ENCODE peak calls at places on chromosomes 7 and 10, in nine cellular contexts. D is mesenchymal stem cell; T is T-helper 17 cell; G is tibial artery; K is gastrocnemius medialis; C is SJSA1; P is testis; B is CD4-positive, alpha-beta T cell; X is fibroblast of lung. S is an unnamed sample. For H3K9me3, the result is how much of the 10 kb centered on the place peaks cover.

GRCh38 chr10:104819731-104820130 is 178.6 kb downstream of the SORCS3 start:
- DNase-seq in D (no peak), T (no peak), G (no peak), K (no peak), C (no peak), P (no peak), B (no peak), X (no peak), S (no peak)

GRCh38 chr10:89022734-89023133 is 32.1 kb downstream of the FAS start:
- DNase-seq in D (no peak), T (no peak), G (no peak), K (no peak), C (no peak), P (no peak), B (no peak), X (peak), S (no peak)

GRCh38 chr7:153628825-153629224 is 423.4 kb upstream of the DPP6 start:
- DNase-seq in D (no peak), T (no peak), G (no peak), K (no peak), C (no peak), P (no peak), B (no peak), X (no peak), S (no peak)

GRCh38 chr10:75111906-75112703 is 649 bp downstream of the SAMD8 start:
- DNase-seq in D (peak), T (peak), G (peak), K (peak), C (no peak), P (peak), B (peak), X (peak), S (peak)

GRCh38 chr10:59757966-59758365 is 4.7 kb upstream of the MRLN start:
- DNase-seq in D (no peak), T (no peak), G (no peak), K (no peak), C (peak), P (no peak), B (no peak), X (peak), S (no peak)

GRCh38 chr10:27724287-27724686 is 21.3 kb downstream of the MKX start:
- DNase-seq in D (no peak), T (no peak), G (no peak), K (no peak), C (no peak), P (no peak), B (no peak), X (no peak), S (no peak)

GRCh38 chr7:11716185-11716584 is 115.8 kb downstream of the THSD7A start:
- DNase-seq in D (peak), T (no peak), G (no peak), K (no peak), C (peak), P (peak), B (no peak), X (peak), S (no peak)

GRCh38 chr7:44074349-44074695 is 8.0 kb downstream of the POLM start:
- DNase-seq in D (no peak), T (no peak), G (no peak), K (no peak), C (no peak), P (no peak), B (no peak), X (no peak), S (no peak)

GRCh38 chr7:74604326-74605020 is 53.0 kb upstream of the GTF2I start:
- DNase-seq in D (no peak), T (no peak), G (peak), K (peak), C (no peak), P (no peak), B (no peak), X (no peak), S (peak)

GRCh38 chr10:117927871-117928270 is 118.9 kb downstream of the RAB11FIP2 start:
- DNase-seq in D (no peak), T (no peak), G (no peak), K (no peak), C (no peak), P (no peak), B (no peak), X (no peak), S (no peak)

GRCh38 chr10:92591550-92592140 is 1.3 kb upstream of the KIF11 start:
- DNase-seq in D (peak), T (peak), G (peak), K (peak), C (peak), P (peak), B (peak), X (peak), S (peak)

GRCh38 chr7:156549636-156550035 is 90.9 kb upstream of the RNF32 start:
- DNase-seq in D (no peak), T (no peak), G (no peak), K (no peak), C (no peak), P (no peak), B (no peak), X (no peak), S (no peak)

GRCh38 chr7:47045169-47045568 is 536.7 kb downstream of the TNS3 start:
- DNase-seq in D (no peak), T (no peak), G (peak), K (no peak), C (no peak), P (peak), B (no peak), X (no peak), S (no peak)

GRCh38 chr10:96794786-96795733 is 37.0 kb upstream of the LCOR start:
- DNase-seq in D (no peak), T (no peak), G (no peak), K (no peak), C (no peak), P (no peak), B (no peak), X (no peak), S (no peak)

GRCh38 chr7:100219271-100219737 is 445 bp upstream of the PVRIG start:
- DNase-seq in D (no peak), T (no peak), G (no peak), K (no peak), C (no peak), P (no peak), B (no peak), X (no peak), S (no peak)

GRCh38 chr10:103727546-103727963 is 127.8 kb downstream of the SH3PXD2A start:
- DNase-seq in D (no peak), T (no peak), G (no peak), K (no peak), C (no peak), P (peak), B (no peak), X (no peak), S (no peak)

GRCh38 chr10:15743443-15743842 is 23.7 kb upstream of the ITGA8 start:
- DNase-seq in D (no peak), T (no peak), G (no peak), K (no peak), C (no peak), P (no peak), B (no peak), X (no peak), S (no peak)

GRCh38 chr10:11725912-11726311 is 16.3 kb upstream of the ECHDC3 start:
- DNase-seq in D (no peak), T (no peak), G (no peak), K (no peak), C (no peak), P (no peak), B (no peak), X (no peak), S (no peak)

GRCh38 chr7:142483659-142484317 is 225.9 kb upstream of the PRSS58 start:
- DNase-seq in D (no peak), T (no peak), G (no peak), K (no peak), C (peak), P (no peak), B (no peak), X (no peak), S (no peak)

GRCh38 chr7:12403287-12404181 is at the start of gene VWDE:
- DNase-seq in D (peak), T (peak), G (no peak), K (no peak), C (no peak), P (peak), B (peak), X (peak), S (peak)

GRCh38 chr7:38222481-38223096 is 44.5 kb downstream of the STARD3NL start:
- DNase-seq in D (peak), T (no peak), G (no peak), K (no peak), C (no peak), P (no peak), B (no peak), X (peak), S (no peak)

GRCh38 chr7:111006691-111007090 is 84.2 kb upstream of the LRRN3 start:
- DNase-seq in D (no peak), T (no peak), G (no peak), K (no peak), C (no peak), P (no peak), B (no peak), X (peak), S (no peak)

GRCh38 chr7:29442146-29442545 is 121.5 kb upstream of the PRR15 start:
- DNase-seq in D (no peak), T (no peak), G (no peak), K (no peak), C (no peak), P (no peak), B (no peak), X (peak), S (no peak)

GRCh38 chr7:155487509-155488482 is 29.9 kb downstream of the EN2 start:
- DNase-seq in D (no peak), T (no peak), G (no peak), K (no peak), C (no peak), P (no peak), B (no peak), X (no peak), S (no peak)

GRCh38 chr7:131778601-131779000 is 222.2 kb upstream of the PODXL start:
- DNase-seq in D (no peak), T (no peak), G (no peak), K (no peak), C (no peak), P (no peak), B (no peak), X (no peak), S (no peak)

GRCh38 chr10:44925224-44925623 is 14.1 kb downstream of the TMEM72 start:
- DNase-seq in D (no peak), T (no peak), G (no peak), K (no peak), C (peak), P (no peak), B (no peak), X (peak), S (no peak)

GRCh38 chr10:96960872-96961271 is 128.8 kb downstream of the LCOR start:
- DNase-seq in D (no peak), T (no peak), G (no peak), K (no peak), C (no peak), P (no peak), B (no peak), X (peak), S (no peak)

GRCh38 chr10:11863353-11864105 is 40.4 kb downstream of the PROSER2 start:
- DNase-seq in D (no peak), T (no peak), G (no peak), K (no peak), C (no peak), P (no peak), B (no peak), X (no peak), S (no peak)

GRCh38 chr10:130660266-130660665 is 524.1 kb downstream of the GLRX3 start:
- DNase-seq in D (no peak), T (no peak), G (no peak), K (no peak), C (no peak), P (no peak), B (no peak), X (no peak), S (no peak)
- H3K9me3 ChIP-seq in D (under half), T (under half), G (under half), K (under half), C (under half), P (under half), B (under half), X (under half), S (under half)

DNA sequence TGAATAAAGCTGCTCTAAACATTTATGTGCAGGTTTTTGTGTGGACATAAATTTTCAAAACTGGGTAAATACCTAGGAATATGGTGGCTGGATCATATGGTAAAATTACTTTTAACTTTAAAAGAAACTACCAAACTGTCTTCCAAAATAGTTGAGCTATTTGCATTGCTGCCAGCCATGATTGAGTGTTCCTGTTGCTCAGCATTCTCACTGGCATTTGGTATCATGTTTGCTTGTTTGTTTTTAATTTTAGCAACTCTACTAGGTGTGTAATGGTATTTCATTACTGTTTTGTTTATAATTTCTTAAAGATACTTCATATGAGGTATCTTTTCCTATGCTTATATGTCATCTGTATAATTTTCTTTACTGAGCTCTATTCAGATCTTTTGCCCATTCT is 143.2 kb downstream of the POLR1F start:
- DNase-seq in D (no peak), T (no peak), G (no peak), K (no peak), C (no peak), P (no peak), B (no peak), X (no peak), S (no peak)
- H3K9me3 ChIP-seq in D (under half), T (under half), G (under half), K (under half), C (under half), P (under half), B (under half), X (under half), S (under half)

GRCh38 chr7:57403601-57404342 is 46.2 kb upstream of the ZNF716 start:
- DNase-seq in D (no peak), T (no peak), G (peak), K (no peak), C (no peak), P (peak), B (no peak), X (no peak), S (peak)
- H3K9me3 ChIP-seq in D (under half), T (under half), G (under half), K (under half), C (under half), P (under half), B (under half), X (under half), S (under half)

DNA sequence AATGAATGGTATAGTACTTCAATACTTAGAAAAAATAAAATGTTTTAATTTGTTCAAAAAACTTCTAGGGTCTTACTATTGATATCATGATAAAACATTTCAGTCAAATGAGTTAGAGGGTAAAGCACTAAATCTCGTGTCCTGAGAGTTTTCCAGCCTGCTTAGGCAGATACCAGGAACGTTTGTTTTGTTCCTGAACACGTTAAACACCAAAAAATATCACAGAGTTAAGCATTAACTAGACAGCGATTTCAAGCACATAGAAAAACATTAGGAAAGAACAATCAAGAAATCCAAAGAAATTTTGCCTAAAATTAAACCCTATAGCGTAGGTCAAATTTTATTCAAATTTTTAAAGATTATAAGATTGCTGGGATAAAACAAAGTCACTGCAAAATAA is 204.6 kb upstream of the AGR3 start:
- DNase-seq in D (no peak), T (no peak), G (no peak), K (no peak), C (no peak), P (no peak), B (no peak), X (no peak), S (no peak)
- H3K9me3 ChIP-seq in D (under half), T (under half), G (under half), K (under half), C (under half), P (under half), B (under half), X (under half), S (under half)

GRCh38 chr7:157978766-157979165 is 608.9 kb downstream of the PTPRN2 start:
- DNase-seq in D (no peak), T (no peak), G (no peak), K (no peak), C (no peak), P (no peak), B (no peak), X (no peak), S (no peak)
- H3K9me3 ChIP-seq in D (under half), T (under half), G (under half), K (under half), C (under half), P (under half), B (under half), X (under half), S (under half)

DNA sequence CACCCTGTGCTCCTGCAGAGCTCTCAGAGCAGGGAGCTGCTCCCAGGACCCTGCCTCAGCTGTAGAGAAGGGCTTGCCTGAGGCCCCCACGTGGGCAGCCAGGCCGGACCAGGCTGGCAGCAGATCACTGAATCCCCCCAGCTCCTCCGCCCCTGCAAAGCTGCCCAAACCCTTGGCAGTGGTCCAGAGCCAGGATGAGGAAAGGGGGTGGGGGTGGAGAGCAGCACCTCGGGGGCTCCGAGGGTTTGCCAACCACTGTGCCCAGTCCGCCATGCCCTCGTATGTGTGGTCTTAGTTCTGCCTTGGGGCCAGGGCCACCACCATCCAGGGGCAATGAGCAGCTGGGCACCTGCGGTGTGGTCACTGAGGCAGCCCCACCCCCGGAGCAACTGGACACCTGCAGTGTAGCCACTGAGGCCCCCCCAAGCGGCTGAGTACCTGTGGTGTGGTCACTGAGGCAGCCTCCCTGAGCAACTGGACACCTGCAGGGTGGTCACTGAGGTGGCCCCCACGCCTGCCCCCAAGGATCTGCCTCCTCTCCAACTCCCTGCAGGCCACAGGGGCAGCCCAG is 90.8 kb downstream of the TCERG1L start:
- DNase-seq in D (no peak), T (no peak), G (no peak), K (no peak), C (no peak), P (no peak), B (no peak), X (no peak), S (peak)
- H3K9me3 ChIP-seq in D (under half), T (under half), G (under half), K (under half), C (under half), P (under half), B (under half), X (under half), S (under half)

GRCh38 chr10:121469797-121470606 is 128.2 kb downstream of the FGFR2 start:
- DNase-seq in D (no peak), T (no peak), G (no peak), K (no peak), C (no peak), P (no peak), B (no peak), X (no peak), S (no peak)
- H3K9me3 ChIP-seq in D (under half), T (under half), G (under half), K (under half), C (under half), P (under half), B (under half), X (under half), S (under half)

GRCh38 chr10:31678573-31679122 is 250.0 kb downstream of the ARHGAP12 start:
- DNase-seq in D (no peak), T (no peak), G (no peak), K (no peak), C (no peak), P (no peak), B (no peak), X (no peak), S (no peak)
- H3K9me3 ChIP-seq in D (half or more), T (under half), G (under half), K (under half), C (under half), P (under half), B (under half), X (under half), S (under half)

DNA sequence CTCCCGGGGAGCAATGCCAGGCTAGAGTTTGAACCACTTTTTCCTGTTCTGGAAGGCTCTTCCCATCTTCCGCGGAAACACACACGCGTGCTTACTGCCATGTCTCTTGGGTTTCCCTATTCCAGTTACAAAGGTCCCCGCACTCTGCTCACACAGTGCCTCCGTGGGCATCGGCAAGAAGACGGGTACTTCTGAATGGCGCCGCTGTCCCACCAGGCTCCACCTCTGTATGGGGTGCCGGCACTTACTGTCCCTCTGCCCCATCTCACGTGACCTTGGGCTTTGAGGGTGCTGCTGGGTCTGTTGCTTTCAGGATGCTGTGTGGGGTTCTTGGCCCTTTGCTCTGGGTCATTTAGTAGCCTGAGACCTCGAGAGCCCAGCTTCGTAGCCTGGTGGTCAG is 170.7 kb upstream of the SH2B2 start:
- DNase-seq in D (no peak), T (no peak), G (no peak), K (no peak), C (no peak), P (no peak), B (no peak), X (no peak), S (no peak)
- H3K9me3 ChIP-seq in D (under half), T (under half), G (under half), K (under half), C (under half), P (under half), B (under half), X (under half), S (under half)

GRCh38 chr7:157828190-157828589 is 491.4 kb downstream of the DNAJB6 start:
- DNase-seq in D (no peak), T (no peak), G (no peak), K (no peak), C (no peak), P (no peak), B (no peak), X (no peak), S (no peak)
- H3K9me3 ChIP-seq in D (under half), T (under half), G (under half), K (under half), C (under half), P (under half), B (under half), X (under half), S (under half)